ENCODE peak calls at places on chromosome 4, in six cellular contexts. K is uterus, X is GM23338, A is B cell, F is kidney, O is neural progenitor cell. I is an unnamed sample.

GRCh38 chr4:10033191-10033881 is 12.0 kb upstream of the SLC2A9 start:
- DNase-seq in K (no peak), X (no peak), A (no peak), F (no peak), O (no peak), I (no peak)

GRCh38 chr4:26909369-26909768 is 48.7 kb downstream of the STIM2 start:
- DNase-seq in K (no peak), X (no peak), A (no peak), F (no peak), O (no peak), I (no peak)

GRCh38 chr4:149754526-149754925 is 61.1 kb downstream of the IQCM start:
- DNase-seq in K (no peak), X (no peak), A (no peak), F (no peak), O (no peak), I (no peak)

GRCh38 chr4:181528570-181529184 is 714.5 kb upstream of the TENM3 start:
- DNase-seq in K (no peak), X (peak; percentile 93), A (no peak), F (no peak), O (peak; percentile 93), I (no peak)

GRCh38 chr4:154314248-154314647 is 177.4 kb downstream of the DCHS2 start:
- DNase-seq in K (no peak), X (peak; percentile 43), A (no peak), F (no peak), O (peak; percentile 36), I (no peak)

GRCh38 chr4:38123555-38123954 is 163.4 kb downstream of the PTTG2 start:
- DNase-seq in K (no peak), X (no peak), A (no peak), F (no peak), O (no peak), I (no peak)

GRCh38 chr4:6222761-6223292 is 22.5 kb upstream of the JAKMIP1 start:
- DNase-seq in K (no peak), X (peak; percentile 83), A (no peak), F (no peak), O (peak; percentile 60), I (no peak)

GRCh38 chr4:13635281-13635799 is 7.8 kb upstream of the BOD1L1 start:
- DNase-seq in K (no peak), X (no peak), A (no peak), F (no peak), O (no peak), I (no peak)

GRCh38 chr4:108172231-108172779 is 3.6 kb upstream of the LEF1 start:
- DNase-seq in K (no peak), X (peak; percentile 33), A (peak; percentile 58), F (no peak), O (peak; percentile 72), I (peak; percentile 22)

GRCh38 chr4:160947653-160948052 is 1216.1 kb downstream of the FSTL5 start:
- DNase-seq in K (no peak), X (peak; percentile 40), A (no peak), F (no peak), O (peak; percentile 6), I (no peak)

GRCh38 chr4:120855307-120856001 is 67.1 kb downstream of the PRDM5 start:
- DNase-seq in K (no peak), X (no peak), A (no peak), F (no peak), O (no peak), I (no peak)

GRCh38 chr4:7411896-7412585 is 22.7 kb downstream of the PSAPL1 start:
- DNase-seq in K (no peak), X (no peak), A (no peak), F (peak; percentile 53), O (no peak), I (no peak)

GRCh38 chr4:7857238-7857701 is 82.4 kb downstream of the AFAP1 start:
- DNase-seq in K (peak; percentile 40), X (no peak), A (no peak), F (no peak), O (no peak), I (no peak)

GRCh38 chr4:2270341-2271165 is 8.6 kb upstream of the MXD4 start:
- DNase-seq in K (no peak), X (no peak), A (no peak), F (peak; percentile 73), O (no peak), I (no peak)

GRCh38 chr4:4801013-4801412 is 58.5 kb upstream of the MSX1 start:
- DNase-seq in K (no peak), X (no peak), A (no peak), F (no peak), O (no peak), I (no peak)

GRCh38 chr4:186554485-186554884 is 882 bp downstream of the MTNR1A start:
- DNase-seq in K (no peak), X (peak; percentile 76), A (no peak), F (no peak), O (peak; percentile 72), I (no peak)

GRCh38 chr4:121199742-121200561 is 35.8 kb upstream of the TNIP3 start:
- DNase-seq in K (no peak), X (no peak), A (no peak), F (no peak), O (no peak), I (no peak)

GRCh38 chr4:102497986-102498385 is 3.2 kb upstream of the NFKB1 start:
- DNase-seq in K (no peak), X (no peak), A (no peak), F (no peak), O (no peak), I (no peak)

GRCh38 chr4:124337874-124338273 is 374.7 kb downstream of the ANKRD50 start:
- DNase-seq in K (no peak), X (no peak), A (no peak), F (no peak), O (no peak), I (no peak)

GRCh38 chr4:119261986-119262385 is 49.5 kb downstream of the USP53 start:
- DNase-seq in K (no peak), X (no peak), A (no peak), F (no peak), O (no peak), I (no peak)

GRCh38 chr4:44145868-44146267 is 302.7 kb downstream of the KCTD8 start:
- DNase-seq in K (no peak), X (no peak), A (no peak), F (no peak), O (no peak), I (no peak)

GRCh38 chr4:8325284-8325973 is 55.9 kb downstream of the HTRA3 start:
- DNase-seq in K (peak; percentile 5), X (no peak), A (no peak), F (peak; percentile 59), O (no peak), I (no peak)

GRCh38 chr4:42543126-42543525 is 113.8 kb downstream of the ATP8A1 start:
- DNase-seq in K (no peak), X (no peak), A (no peak), F (no peak), O (no peak), I (no peak)

GRCh38 chr4:2384245-2384644 is 34.2 kb downstream of the ZFYVE28 start:
- DNase-seq in K (no peak), X (no peak), A (no peak), F (no peak), O (peak; percentile 49), I (no peak)

GRCh38 chr4:174217273-174218126 is 66.0 kb downstream of the FBXO8 start:
- DNase-seq in K (no peak), X (peak; percentile 33), A (no peak), F (peak; percentile 63), O (peak; percentile 45), I (no peak)

DNA sequence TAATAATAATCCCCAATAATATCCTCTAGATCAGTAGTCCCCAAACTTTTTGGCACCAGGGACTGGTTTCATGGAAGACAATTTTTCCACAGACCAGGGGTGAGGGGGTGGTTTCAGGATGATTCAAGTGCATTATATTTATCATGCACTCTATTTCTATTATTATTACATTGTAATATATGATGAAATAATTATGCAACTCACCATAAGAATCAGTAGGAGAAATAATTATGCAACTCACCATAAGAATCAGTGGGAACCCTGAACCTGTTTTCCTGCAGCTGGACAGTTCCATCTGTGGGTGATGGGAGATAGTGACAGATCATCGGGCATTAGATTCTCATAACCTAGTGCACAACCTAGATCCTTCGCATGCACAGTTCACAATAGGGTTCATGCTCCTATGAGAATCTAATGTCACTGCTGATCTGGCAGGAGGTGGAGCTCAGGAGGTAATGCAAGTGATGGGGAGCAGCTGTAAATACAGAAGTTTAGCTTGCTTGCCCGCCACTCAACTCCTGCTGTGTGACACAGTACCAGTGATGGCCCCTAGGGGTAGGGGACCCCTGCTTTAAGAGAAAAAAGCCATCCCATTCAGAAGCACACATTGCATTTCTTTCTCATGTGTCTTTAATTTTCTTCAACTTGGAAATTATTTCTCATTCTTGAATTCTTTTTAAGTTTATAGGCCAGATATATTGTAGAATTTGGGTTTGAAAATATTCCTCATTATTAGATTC is 16.0 kb upstream of the SH3RF1 start:
- DNase-seq in K (no peak), X (peak; percentile 52), A (no peak), F (no peak), O (no peak), I (no peak)
- TF ChIP-seq CTCF in K (no peak), X (peak; percentile 61), A (peak; percentile 43), F (no peak), O (peak; percentile 24), I (no peak)

GRCh38 chr4:155759372-155760252 is 791 bp downstream of the GUCY1B1 start:
- DNase-seq in K (peak; percentile 66), X (peak; percentile 58), A (peak; percentile 47), F (peak; percentile 89), O (peak; percentile 75), I (peak; percentile 28)
- TF ChIP-seq CTCF in K (no peak), X (no peak), A (no peak), F (no peak), O (peak; percentile 31), I (no peak)

DNA sequence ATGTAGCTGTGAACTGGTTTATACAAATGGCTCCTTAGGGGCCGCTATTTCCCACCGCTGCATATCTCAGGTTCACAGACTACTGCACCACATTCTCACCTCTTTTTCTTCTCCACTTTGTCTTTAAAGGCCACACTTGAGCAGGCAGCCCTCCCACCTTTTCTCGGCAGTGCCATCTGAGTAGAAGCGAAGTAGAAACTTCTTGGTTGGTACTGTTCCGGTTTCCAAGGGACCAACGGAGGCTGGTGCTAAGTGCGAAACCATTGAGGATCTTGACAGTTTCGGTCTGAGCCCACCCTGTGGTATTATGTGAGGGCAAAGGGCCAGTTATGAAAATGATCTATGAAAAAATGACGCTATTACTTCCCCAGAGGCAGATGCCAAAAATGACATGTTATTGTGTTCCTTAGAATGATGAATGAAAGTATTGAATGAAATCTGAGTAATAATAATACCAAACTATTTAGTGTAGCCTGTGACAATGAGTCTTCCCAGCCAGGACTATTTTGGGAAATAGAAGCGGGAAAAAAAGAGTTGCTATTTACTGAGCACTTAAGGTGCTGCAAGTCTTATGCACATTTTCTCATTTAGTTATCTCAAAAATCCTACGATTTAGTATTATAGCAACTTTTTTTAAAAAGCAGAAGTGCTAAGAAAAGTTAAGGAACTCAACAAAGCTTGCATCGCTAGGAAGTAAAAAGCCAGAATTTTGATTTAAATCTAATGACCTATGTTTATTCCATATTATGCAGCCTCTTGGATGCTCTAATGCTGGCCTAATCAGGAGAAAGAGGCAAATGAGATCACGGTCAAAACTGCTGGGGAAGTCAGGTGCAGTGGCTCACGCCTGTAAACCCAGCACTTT is 29.6 kb upstream of the CHRNA9 start:
- DNase-seq in K (no peak), X (no peak), A (no peak), F (no peak), O (no peak), I (peak; percentile 31)
- TF ChIP-seq CTCF in K (no peak), X (no peak), A (peak; percentile 13), F (no peak), O (no peak), I (no peak)

DNA sequence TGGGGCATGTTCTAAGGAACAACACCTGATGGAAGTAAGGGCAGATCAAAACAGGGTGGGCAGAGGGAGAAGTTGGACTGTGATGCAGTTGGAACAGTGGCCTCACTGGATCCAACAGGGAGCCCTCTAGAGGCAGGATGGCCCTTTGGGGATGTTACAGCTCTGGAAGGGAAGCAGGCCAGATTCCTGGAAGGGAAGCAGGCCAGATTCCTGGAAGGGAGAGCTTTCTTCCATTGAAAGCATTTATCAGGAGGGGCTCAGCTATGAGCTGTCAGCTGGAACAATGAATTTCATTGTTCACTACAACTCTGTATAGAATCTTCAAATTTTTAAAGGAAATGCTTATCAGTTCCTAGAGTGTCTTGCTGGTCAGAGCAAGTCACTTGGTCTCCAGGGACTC is 17.7 kb downstream of the IL15 start:
- DNase-seq in K (peak; percentile 22), X (peak; percentile 78), A (no peak), F (no peak), O (peak; percentile 77), I (no peak)
- TF ChIP-seq CTCF in K (no peak), X (peak; percentile 69), A (no peak), F (peak; percentile 34), O (peak; percentile 68), I (no peak)